ENCODE peak calls at places on chromosomes 7 and 10, in five cellular contexts. Y is cardiac muscle cell, N is transverse colon, F is HL-60, E is brain microvascular endothelial cell. K is an unnamed sample.

GRCh38 chr7:5622746-5623145 is 158.7 kb downstream of the RNF216 start:
- DNase-seq in Y (no peak), N (no peak), F (no peak), E (no peak), K (no peak)

GRCh38 chr10:115171392-115171960 is 78.3 kb downstream of the ATRNL1 start:
- DNase-seq in Y (no peak), N (no peak), F (no peak), E (no peak), K (no peak)

GRCh38 chr10:108901766-108902365 is 1021.4 kb downstream of the XPNPEP1 start:
- DNase-seq in Y (no peak), N (no peak), F (no peak), E (no peak), K (no peak)

GRCh38 chr10:79022565-79023488 is 45.9 kb upstream of the ZMIZ1 start:
- DNase-seq in Y (peak; percentile 29), N (peak; percentile 28), F (no peak), E (no peak), K (peak; percentile 73)

GRCh38 chr10:74206727-74207126 is 55.7 kb downstream of the ADK start:
- DNase-seq in Y (no peak), N (no peak), F (no peak), E (no peak), K (peak; percentile 82)

GRCh38 chr7:21767300-21767900 is 178.3 kb downstream of the CDCA7L start:
- DNase-seq in Y (peak; percentile 85), N (peak; percentile 24), F (peak; percentile 4), E (peak; percentile 70), K (peak; percentile 67)

GRCh38 chr7:74655785-74656420 is 1.6 kb upstream of the GTF2I start:
- DNase-seq in Y (no peak), N (no peak), F (no peak), E (no peak), K (no peak)

GRCh38 chr7:2869981-2870380 is 25.9 kb upstream of the GNA12 start:
- DNase-seq in Y (no peak), N (no peak), F (no peak), E (no peak), K (no peak)

GRCh38 chr7:128459394-128459878 is 3.8 kb downstream of the HILPDA start:
- DNase-seq in Y (peak; percentile 73), N (peak; percentile 77), F (peak; percentile 78), E (peak; percentile 66), K (peak; percentile 65)

GRCh38 chr10:4646546-4646945 is 179.5 kb upstream of the AKR1E2 start:
- DNase-seq in Y (no peak), N (no peak), F (no peak), E (peak; percentile 18), K (no peak)

GRCh38 chr10:44467900-44468299 is 83.0 kb upstream of the CXCL12 start:
- DNase-seq in Y (no peak), N (no peak), F (no peak), E (no peak), K (no peak)

GRCh38 chr10:93515071-93515962 is 18.9 kb downstream of the CEP55 start:
- DNase-seq in Y (no peak), N (no peak), F (no peak), E (no peak), K (no peak)

GRCh38 chr7:53422291-53422690 is 386.9 kb downstream of the POM121L12 start:
- DNase-seq in Y (no peak), N (no peak), F (no peak), E (no peak), K (peak; percentile 5)

GRCh38 chr10:114458955-114459354 is 54.7 kb upstream of the AFAP1L2 start:
- DNase-seq in Y (no peak), N (peak; percentile 50), F (peak; percentile 23), E (peak; percentile 8), K (peak; percentile 64)

GRCh38 chr10:119403927-119404326 is 138.6 kb downstream of the RGS10 start:
- DNase-seq in Y (no peak), N (no peak), F (no peak), E (no peak), K (no peak)

GRCh38 chr7:135389971-135390370 is 119.9 kb downstream of the CNOT4 start:
- DNase-seq in Y (no peak), N (no peak), F (no peak), E (no peak), K (peak; percentile 9)

GRCh38 chr10:49655099-49655498 is 24.4 kb upstream of the C10orf53 start:
- DNase-seq in Y (no peak), N (no peak), F (no peak), E (no peak), K (no peak)

GRCh38 chr7:96414931-96415292 is 93.0 kb upstream of the SLC25A13 start:
- DNase-seq in Y (peak; percentile 59), N (peak; percentile 12), F (peak; percentile 7), E (peak; percentile 27), K (peak; percentile 15)

GRCh38 chr7:100484636-100485114 is 948 bp downstream of the NYAP1 start:
- DNase-seq in Y (no peak), N (no peak), F (no peak), E (no peak), K (no peak)
- H3K4me3 ChIP-seq in Y (peak overlapping the region; percentile 65), N (no peak overlapping the region), F (no peak overlapping the region), E (no peak overlapping the region), K (no peak overlapping the region)

GRCh38 chr7:11539853-11540252 is 292.1 kb downstream of the THSD7A start:
- DNase-seq in Y (no peak), N (no peak), F (no peak), E (no peak), K (no peak)
- H3K27ac ChIP-seq in Y (no peak overlapping the region), N (no peak overlapping the region), F (peak overlapping the region; percentile 37), E (no peak overlapping the region), K (no peak overlapping the region)

GRCh38 chr7:179209-179681 is 13.1 kb upstream of the FAM20C start:
- DNase-seq in Y (no peak), N (no peak), F (no peak), E (no peak), K (no peak)

GRCh38 chr7:179948-180694 is 12.2 kb upstream of the FAM20C start:
- DNase-seq in Y (no peak), N (no peak), F (no peak), E (no peak), K (no peak)

GRCh38 chr7:183907-184767 is 8.2 kb upstream of the FAM20C start:
- DNase-seq in Y (no peak), N (no peak), F (no peak), E (no peak), K (no peak)

GRCh38 chr7:183496-183895 is 8.9 kb upstream of the FAM20C start:
- DNase-seq in Y (no peak), N (no peak), F (no peak), E (no peak), K (no peak)

GRCh38 chr7:181738-182137 is 10.6 kb upstream of the FAM20C start:
- DNase-seq in Y (no peak), N (no peak), F (no peak), E (no peak), K (no peak)
- H3K27me3 ChIP-seq in Y (no peaks in the 10 kb centered on the region), N (no peaks in the 10 kb centered on the region), F (no peaks in the 10 kb centered on the region), E (no peaks in the 10 kb centered on the region), K (no peaks in the 10 kb centered on the region)

GRCh38 chr10:130185591-130185990 is 49.4 kb downstream of the GLRX3 start:
- DNase-seq in Y (no peak), N (no peak), F (no peak), E (no peak), K (no peak)
- H3K4me3 ChIP-seq in Y (no peak overlapping the region), N (no peak overlapping the region), F (no peak overlapping the region), E (no peak overlapping the region), K (no peak overlapping the region)

DNA sequence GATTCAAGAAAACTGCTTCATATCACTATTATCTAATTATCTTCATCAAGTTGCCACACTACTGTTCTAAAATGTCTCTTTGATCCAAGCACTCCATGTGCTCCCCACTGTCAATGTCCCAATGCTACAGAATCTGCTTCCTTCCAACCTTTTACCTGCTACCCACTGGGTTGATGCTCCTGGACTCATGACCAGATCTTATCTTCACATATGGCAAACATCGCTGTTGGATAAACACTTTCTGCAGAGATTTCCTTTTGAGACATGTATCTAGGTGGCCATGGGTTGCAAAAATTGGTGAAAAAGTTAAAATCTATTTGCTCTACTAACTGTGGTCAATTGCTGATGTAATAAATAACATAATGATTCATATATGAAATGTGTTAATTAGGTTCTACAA is 24.5 kb upstream of the SEMA3C start:
- DNase-seq in Y (no peak), N (no peak), F (no peak), E (no peak), K (no peak)
- H3K27ac ChIP-seq in Y (no peak overlapping the region), N (no peak overlapping the region), F (no peak overlapping the region), E (peak overlapping the region; percentile 84), K (no peak overlapping the region)

GRCh38 chr10:84698989-84699388 is 370.6 kb downstream of the CCSER2 start:
- DNase-seq in Y (no peak), N (no peak), F (no peak), E (no peak), K (no peak)

GRCh38 chr10:84695983-84696382 is 367.6 kb downstream of the CCSER2 start:
- DNase-seq in Y (no peak), N (no peak), F (no peak), E (no peak), K (no peak)

GRCh38 chr10:84693006-84693405 is 364.6 kb downstream of the CCSER2 start:
- DNase-seq in Y (no peak), N (no peak), F (no peak), E (no peak), K (no peak)

GRCh38 chr10:84701321-84701720 is 372.9 kb downstream of the CCSER2 start:
- DNase-seq in Y (no peak), N (no peak), F (no peak), E (no peak), K (no peak)

DNA sequence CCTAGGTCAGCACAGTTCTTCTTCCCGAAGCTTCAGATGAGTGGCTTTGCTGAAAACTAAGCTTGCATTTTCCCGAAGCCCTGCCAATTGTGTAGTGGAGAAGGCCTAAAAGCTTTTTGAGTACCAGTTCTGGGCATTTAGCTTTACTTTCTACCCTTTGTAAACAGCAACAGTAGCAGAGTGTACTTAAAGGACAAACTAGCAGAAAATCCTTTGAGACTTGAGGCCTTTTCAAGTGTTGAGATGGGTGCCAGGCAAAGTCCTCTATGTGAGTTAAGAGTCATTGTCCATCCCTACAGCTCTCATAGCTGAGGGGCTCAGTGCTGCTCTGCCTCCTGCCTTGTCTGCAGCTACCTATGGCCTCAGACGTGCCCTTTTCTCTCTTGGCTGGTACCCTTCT is 368.2 kb downstream of the CCSER2 start:
- DNase-seq in Y (no peak), N (no peak), F (no peak), E (no peak), K (peak; percentile 71)
- H3K27me3 ChIP-seq in Y (no peaks in the 10 kb centered on the region), N (no peaks in the 10 kb centered on the region), F (peaks cover 3% of the 10 kb centered on the region), E (no peaks in the 10 kb centered on the region), K (no peaks in the 10 kb centered on the region)

GRCh38 chr7:129513546-129513945 is 11.2 kb downstream of the SMKR1 start:
- DNase-seq in Y (no peak), N (no peak), F (no peak), E (no peak), K (no peak)
- H3K4me3 ChIP-seq in Y (no peak overlapping the region), N (no peak overlapping the region), F (no peak overlapping the region), E (no peak overlapping the region), K (no peak overlapping the region)

DNA sequence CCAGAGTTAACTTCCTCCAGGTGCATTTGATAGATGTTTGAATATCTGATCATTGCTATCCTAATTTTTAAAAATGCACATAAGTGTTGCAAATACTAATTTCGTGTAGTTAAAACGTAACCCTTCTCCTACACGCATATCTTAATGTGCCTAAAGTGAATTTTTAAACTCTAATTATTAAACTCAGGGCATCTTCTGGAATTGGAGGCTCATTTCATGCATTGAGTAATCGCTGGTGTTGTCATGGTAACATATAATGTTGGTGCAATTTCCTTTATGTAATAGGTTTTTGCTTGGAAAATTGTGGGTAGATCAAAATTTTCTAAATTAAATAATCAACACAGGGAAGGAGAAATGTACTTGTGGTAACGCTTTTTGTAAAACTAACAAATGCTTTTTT is 56.2 kb downstream of the ARMC3 start:
- DNase-seq in Y (no peak), N (no peak), F (no peak), E (no peak), K (no peak)
- H3K27ac ChIP-seq in Y (no peak overlapping the region), N (no peak overlapping the region), F (no peak overlapping the region), E (no peak overlapping the region), K (no peak overlapping the region)